ENCODE peak calls at places on chromosomes 13 and 19, in four cellular contexts. L is HL-60, W is K562, D is upper lobe of left lung. V is an unnamed sample.

GRCh38 chr13:98480915-98481510 is 95.9 kb downstream of the STK24 start:
- DNase-seq in L (no peak), W (peak; percentile 75), D (no peak), V (no peak)

GRCh38 chr19:40807147-40808020 is 8.4 kb downstream of the EGLN2 start:
- DNase-seq in L (no peak), W (no peak), D (no peak), V (no peak)

GRCh38 chr13:27171244-27171829 is at the start of gene USP12:
- DNase-seq in L (no peak), W (peak; percentile 48), D (no peak), V (no peak)

GRCh38 chr13:65856464-65856863 is 1373.7 kb downstream of the PCDH9 start:
- DNase-seq in L (no peak), W (no peak), D (no peak), V (no peak)

GRCh38 chr19:39199025-39199424 is 2.3 kb downstream of the NCCRP1 start:
- DNase-seq in L (no peak), W (no peak), D (no peak), V (no peak)

GRCh38 chr13:111666377-111666776 is 345.9 kb downstream of the TEX29 start:
- DNase-seq in L (no peak), W (no peak), D (no peak), V (no peak)

GRCh38 chr13:114134944-114135610 is 2.7 kb upstream of the RASA3 start:
- DNase-seq in L (no peak), W (no peak), D (no peak), V (peak; percentile 51)

GRCh38 chr19:14770944-14771839 is 7.2 kb downstream of the ADGRE2 start:
- DNase-seq in L (no peak), W (no peak), D (no peak), V (no peak)

GRCh38 chr13:102700088-102701031 is 5.5 kb upstream of the METTL21C start:
- DNase-seq in L (no peak), W (no peak), D (no peak), V (no peak)

GRCh38 chr19:45401815-45402468 is 2.9 kb downstream of the PPP1R13L start:
- DNase-seq in L (no peak), W (no peak), D (no peak), V (no peak)

GRCh38 chr19:50718255-50719118 is 1.1 kb downstream of the SHANK1 start:
- DNase-seq in L (no peak), W (no peak), D (peak; percentile 78), V (no peak)

GRCh38 chr13:113564331-113565023 is 20.1 kb upstream of the TFDP1 start:
- DNase-seq in L (no peak), W (no peak), D (no peak), V (peak; percentile 28)

GRCh38 chr13:75073791-75074190 is 408.2 kb downstream of the TBC1D4 start:
- DNase-seq in L (no peak), W (no peak), D (no peak), V (no peak)

GRCh38 chr19:20051841-20052768 is 12.8 kb upstream of the ZNF682 start:
- DNase-seq in L (peak; percentile 25), W (no peak), D (peak; percentile 97), V (peak; percentile 92)

GRCh38 chr19:2569596-2570465 is 93.9 kb downstream of the GADD45B start:
- DNase-seq in L (no peak), W (peak; percentile 1), D (no peak), V (peak; percentile 30)

GRCh38 chr19:7869453-7869909 is 4.7 kb downstream of the PRR36 start:
- DNase-seq in L (no peak), W (peak; percentile 81), D (peak; percentile 93), V (peak; percentile 93)

GRCh38 chr13:52845334-52845761 is 3.1 kb downstream of the PCDH8 start:
- DNase-seq in L (no peak), W (no peak), D (no peak), V (no peak)

GRCh38 chr13:114035583-114036501 is 62.0 kb upstream of the C13orf46 start:
- DNase-seq in L (no peak), W (no peak), D (peak; percentile 46), V (no peak)

GRCh38 chr19:51702754-51703654 is 9.9 kb downstream of the SPACA6 start:
- DNase-seq in L (no peak), W (peak; percentile 53), D (peak; percentile 87), V (peak; percentile 83)

GRCh38 chr19:35216833-35217707 is 11.5 kb downstream of the FAM187B start:
- DNase-seq in L (no peak), W (no peak), D (no peak), V (peak; percentile 80)

GRCh38 chr13:40116008-40116407 is 460.5 kb downstream of the COG6 start:
- DNase-seq in L (no peak), W (peak; percentile 56), D (no peak), V (no peak)

GRCh38 chr19:40523322-40524047 is 53.2 kb upstream of the SHKBP1 start:
- DNase-seq in L (peak; percentile 33), W (peak; percentile 77), D (peak; percentile 64), V (peak; percentile 82)

GRCh38 chr19:51837145-51837544 is 42.2 kb downstream of the FPR3 start:
- DNase-seq in L (no peak), W (peak; percentile 10), D (no peak), V (no peak)

GRCh38 chr13:80497439-80497838 is 156.5 kb upstream of the SPRY2 start:
- DNase-seq in L (no peak), W (no peak), D (no peak), V (no peak)

GRCh38 chr13:83667606-83668005 is 214.7 kb downstream of the SLITRK1 start:
- DNase-seq in L (no peak), W (no peak), D (no peak), V (no peak)

GRCh38 chr13:44117351-44117750 is 237.6 kb downstream of the LACC1 start:
- DNase-seq in L (no peak), W (no peak), D (no peak), V (no peak)

GRCh38 chr13:42007844-42008243 is 40.6 kb upstream of the DGKH start:
- DNase-seq in L (no peak), W (no peak), D (no peak), V (no peak)

GRCh38 chr19:40721936-40722661 is 5.2 kb downstream of the ITPKC start:
- DNase-seq in L (no peak), W (no peak), D (no peak), V (no peak)

GRCh38 chr19:57708641-57709354 is at the start of gene ZNF154:
- DNase-seq in L (no peak), W (no peak), D (peak; percentile 78), V (peak; percentile 84)

GRCh38 chr19:2740314-2740656 is 468 bp upstream of the SLC39A3 start:
- DNase-seq in L (no peak), W (no peak), D (no peak), V (no peak)

GRCh38 chr13:50634339-50634738 is 209.2 kb downstream of the DLEU7 start:
- DNase-seq in L (no peak), W (no peak), D (no peak), V (no peak)

GRCh38 chr13:109412232-109412935 is 374.0 kb downstream of the IRS2 start:
- DNase-seq in L (no peak), W (no peak), D (peak; percentile 48), V (no peak)
- TF ChIP-seq POLR2AphosphoS5 in L (peak; percentile 89), W (no peak), D (no peak), V (no peak)

DNA sequence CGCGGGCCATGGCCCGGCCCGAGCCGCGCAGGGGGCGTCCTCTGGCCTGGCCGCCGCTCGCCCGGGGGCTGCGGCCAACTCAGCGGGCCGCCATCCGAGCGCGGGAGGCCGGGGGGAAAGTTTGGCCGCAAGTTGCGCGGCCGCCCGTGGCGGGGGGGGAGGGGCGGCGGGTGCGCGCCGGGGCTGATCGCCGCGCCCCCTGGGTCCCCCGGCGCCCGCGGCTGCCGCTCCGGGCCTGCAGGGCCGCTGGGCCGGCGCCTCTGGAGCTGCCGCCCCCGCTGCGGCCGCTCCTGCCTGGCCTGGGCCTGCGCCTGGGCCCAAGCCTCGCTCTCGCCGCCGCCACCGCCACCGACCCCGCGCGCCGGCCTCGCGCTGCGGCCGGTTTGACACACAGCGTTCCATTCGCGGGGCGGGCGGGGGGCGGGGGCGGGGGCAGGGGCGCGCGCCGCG is at the start of gene NR2F6:
- DNase-seq in L (no peak), W (peak; percentile 76), D (no peak), V (no peak)
- TF ChIP-seq POLR2AphosphoS5 in L (no peak), W (peak; percentile 55), D (peak; percentile 64), V (peak; percentile 70)

GRCh38 chr19:6767357-6768235 is at the start of gene SH2D3A:
- DNase-seq in L (peak; percentile 81), W (peak; percentile 96), D (peak; percentile 97), V (peak; percentile 98)
- TF ChIP-seq POLR2AphosphoS5 in L (no peak), W (no peak), D (peak; percentile 24), V (peak; percentile 78)

GRCh38 chr19:5827891-5828660 is 11.4 kb downstream of the FUT6 start:
- DNase-seq in L (peak; percentile 90), W (peak; percentile 99), D (peak; percentile 98), V (peak; percentile 95)
- TF ChIP-seq POLR2AphosphoS5 in L (peak; percentile 98), W (peak; percentile 85), D (peak; percentile 89), V (peak; percentile 90)

GRCh38 chr13:100673831-100674362 is 698 bp downstream of the TMTC4 start:
- DNase-seq in L (peak; percentile 39), W (peak; percentile 58), D (peak; percentile 93), V (no peak)
- TF ChIP-seq POLR2AphosphoS5 in L (peak; percentile 42), W (no peak), D (no peak), V (no peak)

GRCh38 chr19:812049-812816 is 9.5 kb downstream of the PLPPR3 start:
- DNase-seq in L (peak; percentile 60), W (peak; percentile 42), D (peak; percentile 78), V (peak; percentile 52)
- TF ChIP-seq POLR2AphosphoS5 in L (peak; percentile 98), W (peak; percentile 34), D (no peak), V (peak; percentile 44)

DNA sequence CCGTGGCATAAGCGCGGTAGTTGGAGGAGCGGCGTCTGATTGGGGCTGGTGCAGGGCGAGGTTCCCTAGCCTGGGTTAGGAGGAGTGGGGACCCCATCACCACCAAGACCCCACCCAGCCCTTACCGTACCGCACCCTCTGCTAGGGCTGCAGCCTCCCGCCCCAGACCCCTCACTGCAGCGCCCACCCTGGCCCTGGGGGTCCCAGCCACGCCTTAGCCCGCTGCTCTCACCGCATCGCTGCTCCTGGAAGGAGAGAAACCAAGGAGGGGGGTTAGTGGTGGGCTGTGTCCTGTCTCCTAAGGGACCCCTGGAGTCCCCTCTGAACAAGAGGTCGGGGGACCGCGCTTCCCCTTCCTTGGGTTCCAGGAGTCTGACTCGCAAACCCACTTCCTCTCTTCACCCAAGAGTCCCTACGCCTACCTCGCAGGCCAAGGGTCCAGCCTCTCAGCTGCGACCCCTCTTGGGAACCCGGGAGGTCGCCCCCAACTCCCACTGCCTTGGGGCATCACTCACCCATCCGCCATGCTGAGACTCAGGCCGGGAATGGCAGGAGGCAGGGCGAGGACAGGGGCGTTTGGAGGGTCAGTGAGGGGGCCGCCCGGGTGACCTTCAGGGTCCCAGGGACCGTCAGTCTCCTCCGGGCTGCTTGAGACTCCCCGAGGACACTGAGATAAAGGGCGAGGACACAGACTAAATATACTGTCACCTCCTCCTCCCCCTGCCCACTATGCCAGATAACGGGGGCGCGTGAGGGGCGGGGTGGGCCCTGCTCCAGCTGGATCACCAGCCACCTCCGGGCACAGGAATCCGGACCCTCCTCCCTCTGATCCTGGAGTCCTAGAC is at the start of gene TNNI3:
- DNase-seq in L (no peak), W (peak; percentile 25), D (peak; percentile 50), V (no peak)
- TF ChIP-seq POLR2AphosphoS5 in L (no peak), W (no peak), D (no peak), V (no peak)

V was measured in spleen.